ENCODE peak calls at places on chromosome 16, in nine cellular contexts. U, V, Y, G, Z, A, H, I and M are unnamed samples.
A peak's percentile ranks its signal among the peaks of the same experiment; 100 is the strongest.

GRCh38 chr16:81495321-81496234 is 51.0 kb downstream of the CMIP start:
- DNase-seq in I (no peak), U (no peak), H (no peak), Y (no peak), Z (no peak), G (no peak), A (no peak), V (no peak), M (no peak)

GRCh38 chr16:31386157-31386984 is 6.8 kb upstream of the ITGAD start:
- DNase-seq in Y (peak; percentile 58), H (no peak), U (no peak), Z (no peak), G (no peak), V (no peak), A (peak; percentile 55), I (no peak), M (no peak)

GRCh38 chr16:56202036-56202435 is 10.7 kb downstream of the GNAO1 start:
- DNase-seq in I (no peak), Z (no peak), H (peak; percentile 28), U (no peak), G (no peak), V (no peak), Y (peak; percentile 32), A (no peak), M (no peak)

GRCh38 chr16:11079657-11080187 is 135.4 kb downstream of the CLEC16A start:
- DNase-seq in A (peak; percentile 86), G (no peak), I (no peak), V (no peak), H (peak; percentile 57), Y (peak; percentile 24), U (no peak), Z (no peak), M (no peak)

GRCh38 chr16:12061336-12062055 is 85.0 kb downstream of the SNX29 start:
- DNase-seq in U (no peak), V (no peak), Y (no peak), Z (no peak), I (no peak), A (no peak), H (peak; percentile 85), G (no peak), M (no peak)

GRCh38 chr16:879461-879861 is 78.9 kb upstream of the GNG13 start:
- DNase-seq in H (no peak), V (no peak), Y (no peak), G (no peak), U (no peak), I (no peak), A (no peak), Z (no peak), M (no peak)

GRCh38 chr16:55053071-55053415 is 122.4 kb downstream of the IRX5 start:
- DNase-seq in G (no peak), U (no peak), I (no peak), Z (no peak), V (no peak), A (no peak), H (no peak), Y (no peak), M (no peak)

GRCh38 chr16:30927789-30928378 is 4.5 kb downstream of the FBXL19 start:
- DNase-seq in V (peak; percentile 49), U (peak; percentile 81), G (no peak), H (peak; percentile 71), A (peak; percentile 49), Z (peak; percentile 48), Y (peak; percentile 63), I (peak; percentile 67), M (peak; percentile 95)

GRCh38 chr16:57485916-57486857 is at the start of gene DOK4:
- DNase-seq in Z (peak; percentile 85), V (peak; percentile 61), H (peak; percentile 81), Y (peak; percentile 74), U (peak; percentile 63), A (peak; percentile 98), G (peak; percentile 86), I (peak; percentile 52), M (peak; percentile 9)

GRCh38 chr16:20626971-20627370 is 50.8 kb upstream of the ACSM2B start:
- DNase-seq in A (no peak), V (no peak), Z (no peak), I (no peak), Y (no peak), H (no peak), G (no peak), U (no peak), M (no peak)

GRCh38 chr16:88357306-88358032 is 25.3 kb upstream of the ZNF469 start:
- DNase-seq in V (no peak), A (no peak), I (no peak), U (peak; percentile 26), H (no peak), Z (no peak), Y (no peak), G (no peak), M (no peak)

GRCh38 chr16:82655315-82655714 is 28.5 kb downstream of the CDH13 start:
- DNase-seq in I (no peak), H (peak; percentile 90), A (peak; percentile 63), Y (peak; percentile 84), G (peak; percentile 74), V (peak; percentile 76), Z (peak; percentile 53), U (no peak), M (no peak)

GRCh38 chr16:82040296-82040695 is 5.2 kb downstream of the HSD17B2 start:
- DNase-seq in A (no peak), U (no peak), Z (no peak), I (no peak), Y (no peak), H (no peak), G (no peak), V (no peak), M (peak; percentile 16)

GRCh38 chr16:988465-989353 is 7.1 kb downstream of the SOX8 start:
- DNase-seq in V (no peak), H (no peak), I (no peak), Z (no peak), A (no peak), Y (no peak), U (no peak), G (no peak), M (no peak)

GRCh38 chr16:49019081-49019633 is 262.5 kb downstream of the CBLN1 start:
- DNase-seq in H (peak; percentile 79), Z (no peak), I (peak; percentile 88), Y (no peak), V (peak; percentile 54), U (no peak), G (no peak), A (no peak), M (no peak)

GRCh38 chr16:89197633-89198416 is 2.5 kb downstream of the SLC22A31 start:
- DNase-seq in G (no peak), A (no peak), V (no peak), I (no peak), U (no peak), H (no peak), Z (no peak), Y (no peak), M (no peak)

GRCh38 chr16:64089697-64090096 is 1032.2 kb downstream of the CDH11 start:
- DNase-seq in Y (peak; percentile 0), Z (no peak), I (peak; percentile 37), V (peak; percentile 54), A (no peak), H (peak; percentile 65), G (no peak), U (no peak), M (no peak)

GRCh38 chr16:3017806-3018506 is at the start of gene CLDN6:
- DNase-seq in A (no peak), G (no peak), Z (peak; percentile 39), H (no peak), I (peak; percentile 61), V (no peak), U (no peak), Y (no peak), M (peak; percentile 42)

GRCh38 chr16:30144917-30145316 is 21.9 kb upstream of the MAPK3 start:
- DNase-seq in I (no peak), Y (no peak), U (no peak), A (no peak), G (no peak), Z (no peak), H (no peak), V (no peak), M (no peak)

GRCh38 chr16:24918641-24919040 is 72.9 kb downstream of the SLC5A11 start:
- DNase-seq in H (no peak), G (no peak), I (no peak), Z (no peak), V (no peak), A (no peak), U (no peak), Y (no peak), M (no peak)

GRCh38 chr16:11393366-11393765 is 48.1 kb downstream of the RMI2 start:
- DNase-seq in A (no peak), U (no peak), I (no peak), Z (no peak), G (no peak), H (no peak), V (no peak), Y (no peak), M (no peak)

GRCh38 chr16:1781758-1782407 is 488 bp downstream of the SPSB3 start:
- DNase-seq in I (peak; percentile 52), A (peak; percentile 59), Z (peak; percentile 36), G (no peak), V (no peak), Y (peak; percentile 42), U (no peak), H (peak; percentile 41), M (no peak)

GRCh38 chr16:759110-759910 is 1.2 kb upstream of the MSLN start:
- DNase-seq in Y (no peak), H (no peak), G (no peak), U (no peak), Z (no peak), V (no peak), I (no peak), A (no peak), M (no peak)

GRCh38 chr16:71923941-71924690 is 28.8 kb downstream of the IST1 start:
- DNase-seq in A (no peak), H (peak; percentile 20), G (no peak), U (no peak), V (no peak), Z (no peak), I (no peak), Y (no peak), M (no peak)

GRCh38 chr16:78684655-78685400 is 585.4 kb downstream of the WWOX start:
- DNase-seq in Z (no peak), G (no peak), I (no peak), A (peak; percentile 30), Y (no peak), H (no peak), V (no peak), U (no peak), M (no peak)

GRCh38 chr16:74740795-74741304 is 33.8 kb downstream of the FA2H start:
- DNase-seq in Z (no peak), V (peak; percentile 81), Y (no peak), A (no peak), H (no peak), U (peak; percentile 79), G (no peak), I (no peak), M (no peak)

GRCh38 chr16:57689772-57690558 is 4.6 kb upstream of the DRC7 start:
- DNase-seq in U (no peak), Z (peak; percentile 12), I (no peak), V (no peak), H (no peak), Y (peak; percentile 80), G (peak; percentile 74), A (no peak), M (no peak)

GRCh38 chr16:76574651-76575050 is 297.4 kb downstream of the CNTNAP4 start:
- DNase-seq in U (no peak), Y (peak; percentile 29), A (no peak), I (no peak), V (no peak), Z (no peak), G (no peak), H (no peak), M (no peak)

GRCh38 chr16:7405166-7405565 is 72.5 kb downstream of the RBFOX1 start:
- DNase-seq in I (peak; percentile 83), H (peak; percentile 32), Z (no peak), Y (no peak), A (no peak), V (no peak), G (no peak), U (peak; percentile 87), M (peak; percentile 17)

GRCh38 chr16:85393674-85394510 is 219.2 kb upstream of the GSE1 start:
- DNase-seq in H (peak; percentile 28), G (peak; percentile 83), A (peak; percentile 92), I (peak; percentile 92), Y (peak; percentile 65), Z (peak; percentile 72), U (peak; percentile 27), V (no peak), M (peak; percentile 22)

GRCh38 chr16:31916056-31916488 is 42.5 kb downstream of the ZNF267 start:
- DNase-seq in V (no peak), Y (no peak), Z (no peak), H (no peak), U (no peak), I (no peak), A (no peak), G (no peak), M (no peak)